ENCODE peak calls at places on chromosome 20, in six cellular contexts. N is A673; R is ELR; X is iris pigment epithelial cell; T is T-helper 1 cell; Q is effector memory CD8-positive, alpha-beta T cell. Z is an unnamed sample.

GRCh38 chr20:51631011-51631950 is 88.8 kb upstream of the NFATC2 start:
- DNase-seq in N (peak; percentile 96), R (peak; percentile 100), X (peak; percentile 99), T (no peak), Q (no peak), Z (peak; percentile 61)

GRCh38 chr20:18019068-18019467 is 38.6 kb downstream of the OVOL2 start:
- DNase-seq in N (peak; percentile 31), R (peak; percentile 23), X (peak; percentile 52), T (no peak), Q (no peak), Z (no peak)

GRCh38 chr20:49591217-49591865 is 23.4 kb upstream of the PTGIS start:
- DNase-seq in N (no peak), R (no peak), X (peak; percentile 55), T (no peak), Q (no peak), Z (no peak)

GRCh38 chr20:34579191-34579661 is 20.7 kb downstream of the MAP1LC3A start:
- DNase-seq in N (peak; percentile 35), R (peak; percentile 94), X (peak; percentile 78), T (no peak), Q (no peak), Z (no peak)

GRCh38 chr20:50399917-50400704 is 110.1 kb upstream of the PTPN1 start:
- DNase-seq in N (no peak), R (peak; percentile 53), X (peak; percentile 68), T (no peak), Q (no peak), Z (no peak)

GRCh38 chr20:59149678-59150504 is 13.7 kb upstream of the ZNF831 start:
- DNase-seq in N (no peak), R (no peak), X (no peak), T (peak; percentile 38), Q (peak; percentile 74), Z (peak; percentile 48)

GRCh38 chr20:19947611-19948264 is 69.4 kb upstream of the NAA20 start:
- DNase-seq in N (no peak), R (peak; percentile 59), X (peak; percentile 75), T (no peak), Q (no peak), Z (no peak)

GRCh38 chr20:17667445-17667844 is 14.6 kb downstream of the RRBP1 start:
- DNase-seq in N (no peak), R (no peak), X (no peak), T (no peak), Q (no peak), Z (no peak)

GRCh38 chr20:51042064-51042463 is 19.2 kb upstream of the KCNG1 start:
- DNase-seq in N (no peak), R (peak; percentile 54), X (no peak), T (no peak), Q (no peak), Z (no peak)

GRCh38 chr20:63861981-63862901 is 943 bp downstream of the ABHD16B start:
- DNase-seq in N (no peak), R (no peak), X (no peak), T (no peak), Q (no peak), Z (no peak)

GRCh38 chr20:61965606-61966491 is 99.8 kb downstream of the TAF4 start:
- DNase-seq in N (no peak), R (no peak), X (no peak), T (no peak), Q (no peak), Z (no peak)

GRCh38 chr20:62845818-62846527 is 15.6 kb downstream of the TCFL5 start:
- DNase-seq in N (no peak), R (no peak), X (peak; percentile 69), T (no peak), Q (no peak), Z (no peak)

GRCh38 chr20:328596-329324 is 3.4 kb downstream of the SOX12 start:
- DNase-seq in N (no peak), R (no peak), X (no peak), T (no peak), Q (no peak), Z (no peak)

GRCh38 chr20:41798926-41799502 is 180.8 kb upstream of the CHD6 start:
- DNase-seq in N (no peak), R (no peak), X (no peak), T (no peak), Q (no peak), Z (no peak)

GRCh38 chr20:60056345-60057122 is 98.3 kb downstream of the CDH26 start:
- DNase-seq in N (no peak), R (no peak), X (no peak), T (no peak), Q (no peak), Z (peak; percentile 41)

GRCh38 chr20:49790077-49790798 is 22.4 kb upstream of the SLC9A8 start:
- DNase-seq in N (no peak), R (peak; percentile 91), X (peak; percentile 94), T (no peak), Q (no peak), Z (peak; percentile 35)

GRCh38 chr20:23657202-23657601 is 19.4 kb upstream of the CST3 start:
- DNase-seq in N (no peak), R (no peak), X (no peak), T (no peak), Q (no peak), Z (no peak)

GRCh38 chr20:34042286-34042685 is 48.6 kb downstream of the RALY start:
- DNase-seq in N (no peak), R (no peak), X (no peak), T (no peak), Q (no peak), Z (no peak)

GRCh38 chr20:45919536-45919933 is 7.6 kb upstream of the PLTP start:
- DNase-seq in N (no peak), R (no peak), X (peak; percentile 95), T (no peak), Q (no peak), Z (no peak)

GRCh38 chr20:62828551-62829230 is 11.8 kb downstream of the COL9A3 start:
- DNase-seq in N (no peak), R (no peak), X (no peak), T (peak; percentile 4), Q (no peak), Z (no peak)

GRCh38 chr20:50412069-50412468 is 98.1 kb upstream of the PTPN1 start:
- DNase-seq in N (no peak), R (no peak), X (no peak), T (no peak), Q (no peak), Z (no peak)

GRCh38 chr20:51327251-51327841 is 215.2 kb downstream of the NFATC2 start:
- DNase-seq in N (no peak), R (peak; percentile 97), X (peak; percentile 92), T (no peak), Q (no peak), Z (no peak)

GRCh38 chr20:7672551-7672950 is 267.7 kb downstream of the HAO1 start:
- DNase-seq in N (no peak), R (no peak), X (no peak), T (no peak), Q (no peak), Z (no peak)

GRCh38 chr20:45226287-45226686 is 5.1 kb downstream of the SEMG2 start:
- DNase-seq in N (no peak), R (no peak), X (no peak), T (no peak), Q (no peak), Z (no peak)

GRCh38 chr20:18984238-18985200 is 170.9 kb downstream of the SCP2D1 start:
- DNase-seq in N (peak; percentile 31), R (no peak), X (no peak), T (no peak), Q (no peak), Z (no peak)

GRCh38 chr20:48584391-48585249 is 243.2 kb downstream of the PREX1 start:
- DNase-seq in N (no peak), R (no peak), X (no peak), T (no peak), Q (no peak), Z (no peak)

Z was measured in KG1.